ENCODE peak calls at places on chromosomes 5 and 9, in eight cellular contexts. P is GM12865, U is brain microvascular endothelial cell, X is AG04450, F is pancreas, W is left ventricle myocardium inferior, O is spleen, E is upper lobe of right lung. Z is an unnamed sample.
A peak's percentile ranks its signal among the peaks of the same experiment; 100 is the strongest.

GRCh38 chr9:111914749-111915424 is 18.3 kb downstream of the UGCG start:
- DNase-seq in P (peak; percentile 42), U (no peak), X (no peak), F (no peak), W (no peak), O (no peak), E (no peak), Z (no peak)

GRCh38 chr5:81187885-81188284 is 45.2 kb upstream of the CKMT2 start:
- DNase-seq in P (peak; percentile 30), U (no peak), X (no peak), F (no peak), W (peak; percentile 68), O (no peak), E (no peak), Z (no peak)

GRCh38 chr9:112731971-112732370 is 14.1 kb upstream of the INIP start:
- DNase-seq in P (no peak), U (no peak), X (no peak), F (peak; percentile 35), W (no peak), O (no peak), E (no peak), Z (no peak)

GRCh38 chr5:163509288-163510040 is 4.0 kb downstream of the MAT2B start:
- DNase-seq in P (peak; percentile 30), U (peak; percentile 20), X (no peak), F (no peak), W (no peak), O (no peak), E (no peak), Z (no peak)

GRCh38 chr5:4124201-4124852 is 528.7 kb downstream of the IRX1 start:
- DNase-seq in P (no peak), U (no peak), X (no peak), F (no peak), W (no peak), O (no peak), E (no peak), Z (no peak)

GRCh38 chr9:88949425-88949824 is 41.8 kb upstream of the S1PR3 start:
- DNase-seq in P (no peak), U (peak; percentile 64), X (no peak), F (no peak), W (peak; percentile 50), O (no peak), E (no peak), Z (no peak)

GRCh38 chr9:111298831-111299603 is 31.0 kb downstream of the OR2K2 start:
- DNase-seq in P (peak; percentile 71), U (peak; percentile 56), X (peak; percentile 54), F (no peak), W (peak; percentile 59), O (no peak), E (no peak), Z (no peak)

GRCh38 chr5:151947924-151948323 is 23.3 kb upstream of the GLRA1 start:
- DNase-seq in P (peak; percentile 44), U (peak; percentile 40), X (no peak), F (no peak), W (no peak), O (no peak), E (no peak), Z (no peak)

GRCh38 chr9:112874006-112874405 is 16.7 kb downstream of the SLC46A2 start:
- DNase-seq in P (no peak), U (no peak), X (no peak), F (no peak), W (no peak), O (no peak), E (no peak), Z (no peak)

GRCh38 chr5:2833513-2833912 is 82.0 kb upstream of the IRX2 start:
- DNase-seq in P (no peak), U (no peak), X (no peak), F (no peak), W (no peak), O (no peak), E (no peak), Z (no peak)

GRCh38 chr9:135971106-135971766 is 10.1 kb upstream of the UBAC1 start:
- DNase-seq in P (no peak), U (no peak), X (no peak), F (no peak), W (no peak), O (no peak), E (no peak), Z (no peak)

GRCh38 chr9:95313010-95313498 is 4.5 kb downstream of the FANCC start:
- DNase-seq in P (peak; percentile 14), U (peak; percentile 25), X (no peak), F (peak; percentile 87), W (peak; percentile 46), O (peak; percentile 76), E (peak; percentile 89), Z (no peak)

GRCh38 chr9:96498796-96499195 is 48.8 kb downstream of the HABP4 start:
- DNase-seq in P (no peak), U (no peak), X (no peak), F (no peak), W (no peak), O (no peak), E (no peak), Z (no peak)

GRCh38 chr5:87400305-87400899 is 12.3 kb downstream of the CCNH start:
- DNase-seq in P (peak; percentile 28), U (no peak), X (no peak), F (no peak), W (no peak), O (no peak), E (no peak), Z (no peak)

GRCh38 chr5:92559743-92560142 is 1021.3 kb downstream of the NR2F1-AS1 start:
- DNase-seq in P (no peak), U (peak; percentile 48), X (no peak), F (no peak), W (no peak), O (no peak), E (no peak), Z (no peak)
- TF ChIP-seq CTCF in P (no peak), U (no peak), X (no peak), F (no peak), W (no peak), O (no peak), E (no peak), Z (peak; percentile 46)

GRCh38 chr5:67374378-67374777 is 177.8 kb upstream of the CD180 start:
- DNase-seq in P (no peak), U (no peak), X (no peak), F (no peak), W (no peak), O (no peak), E (no peak), Z (no peak)

GRCh38 chr5:67375606-67376005 is 179.0 kb upstream of the CD180 start:
- DNase-seq in P (peak; percentile 19), U (no peak), X (no peak), F (no peak), W (no peak), O (no peak), E (no peak), Z (no peak)

GRCh38 chr5:67379761-67380160 is 183.2 kb upstream of the CD180 start:
- DNase-seq in P (no peak), U (no peak), X (no peak), F (no peak), W (no peak), O (no peak), E (no peak), Z (no peak)

GRCh38 chr5:67380431-67380830 is 183.8 kb upstream of the CD180 start:
- DNase-seq in P (no peak), U (no peak), X (no peak), F (no peak), W (no peak), O (no peak), E (no peak), Z (no peak)

DNA sequence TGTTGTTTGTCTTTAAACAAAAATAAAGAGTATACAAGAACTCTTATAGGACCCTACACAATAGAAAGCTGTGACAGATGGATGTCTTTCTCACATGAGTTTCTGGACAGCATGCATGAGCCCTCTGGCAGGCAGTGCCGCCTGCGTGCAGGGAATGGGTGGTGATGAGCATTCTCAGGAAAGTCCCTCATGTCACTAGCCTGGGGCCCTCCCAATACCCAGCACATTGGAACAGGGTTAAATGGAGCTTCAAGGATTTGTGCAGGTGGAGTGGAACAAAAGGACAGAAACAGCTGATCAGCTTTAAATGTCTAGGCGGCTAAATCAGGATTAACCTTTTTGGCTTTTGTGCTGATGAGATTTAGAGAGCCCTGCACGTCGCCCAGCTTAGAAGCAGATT is 181.1 kb upstream of the CD180 start:
- DNase-seq in P (no peak), U (no peak), X (no peak), F (no peak), W (no peak), O (no peak), E (no peak), Z (no peak)
- TF ChIP-seq CTCF in P (no peak), U (no peak), X (no peak), F (no peak), W (no peak), O (no peak), E (no peak), Z (no peak)

GRCh38 chr5:157323107-157323706 is 57.3 kb downstream of the CYFIP2 start:
- DNase-seq in P (no peak), U (no peak), X (no peak), F (no peak), W (no peak), O (no peak), E (no peak), Z (no peak)

GRCh38 chr5:157322581-157322980 is 56.7 kb downstream of the CYFIP2 start:
- DNase-seq in P (no peak), U (no peak), X (no peak), F (no peak), W (no peak), O (no peak), E (no peak), Z (no peak)

GRCh38 chr5:157327771-157328170 is 61.8 kb downstream of the CYFIP2 start:
- DNase-seq in P (no peak), U (no peak), X (no peak), F (no peak), W (no peak), O (no peak), E (no peak), Z (no peak)

GRCh38 chr5:157326440-157327023 is 60.6 kb downstream of the CYFIP2 start:
- DNase-seq in P (no peak), U (no peak), X (no peak), F (no peak), W (no peak), O (no peak), E (no peak), Z (no peak)

GRCh38 chr5:157324237-157324636 is 58.3 kb downstream of the CYFIP2 start:
- DNase-seq in P (no peak), U (no peak), X (no peak), F (no peak), W (no peak), O (no peak), E (no peak), Z (no peak)
- TF ChIP-seq CTCF in P (peak; percentile 28), U (peak; percentile 51), X (peak; percentile 25), F (no peak), W (peak; percentile 18), O (no peak), E (peak; percentile 19), Z (peak; percentile 65)

DNA sequence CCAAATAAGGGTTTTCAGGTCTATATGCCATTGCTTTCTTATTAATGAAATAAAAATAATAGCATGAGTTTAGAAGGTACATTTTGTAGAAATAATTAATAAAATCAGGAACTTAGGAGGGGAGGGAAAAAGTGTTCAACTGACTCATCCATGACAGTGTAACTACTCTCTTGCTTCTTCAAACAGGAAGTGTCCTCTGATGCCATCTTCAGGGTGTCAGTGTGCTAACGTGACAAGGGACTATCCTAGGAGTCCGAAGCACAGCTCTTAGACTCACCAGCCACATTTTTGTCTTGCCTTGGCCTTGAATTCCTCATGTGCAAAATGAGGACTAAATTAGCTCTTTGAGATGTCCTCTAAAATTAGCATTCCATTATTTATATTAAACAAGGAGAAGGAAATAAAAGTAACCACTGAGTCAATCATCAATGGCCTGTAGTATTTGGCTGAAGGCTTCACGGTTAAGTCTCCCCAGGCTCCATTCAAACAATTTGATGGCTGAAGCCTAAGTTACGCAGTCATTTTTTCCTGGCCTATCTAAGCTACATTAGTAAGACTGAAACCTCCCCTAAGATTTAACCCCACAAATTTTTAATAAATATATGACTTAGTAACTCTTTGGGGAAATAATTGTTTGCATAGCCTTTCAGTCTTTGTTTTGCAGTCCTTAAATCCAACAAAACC is 151.1 kb downstream of the ARL15 start:
- DNase-seq in P (no peak), U (peak; percentile 32), X (no peak), F (no peak), W (no peak), O (no peak), E (no peak), Z (no peak)
- TF ChIP-seq CTCF in P (no peak), U (peak; percentile 16), X (no peak), F (no peak), W (no peak), O (no peak), E (no peak), Z (peak; percentile 51)